ENCODE peak calls at places on chromosomes 16 and 17, in four cellular contexts. One of them, this sample, is unnamed.

GRCh38 chr16:63945805-63946204 is 1176.1 kb downstream of the CDH11 start:
- DNase-seq in NCI-H1436: no peak
- DNase-seq in cardiac muscle cell: no peak
- DNase-seq in psoas muscle: no peak
- DNase-seq in this sample: no peak

GRCh38 chr16:89860747-89861304 is 12.6 kb upstream of the TCF25 start:
- DNase-seq in cardiac muscle cell: peak
- DNase-seq in NCI-H1436: peak
- DNase-seq in psoas muscle: peak
- DNase-seq in this sample: peak

GRCh38 chr17:78973792-78974520 is 5.8 kb downstream of the LGALS3BP start:
- DNase-seq in cardiac muscle cell: no peak
- DNase-seq in psoas muscle: no peak
- DNase-seq in NCI-H1436: no peak
- DNase-seq in this sample: no peak

GRCh38 chr17:82231562-82232321 is 2.9 kb downstream of the SLC16A3 start:
- DNase-seq in cardiac muscle cell: peak
- DNase-seq in psoas muscle: peak
- DNase-seq in NCI-H1436: no peak
- DNase-seq in this sample: no peak

GRCh38 chr16:2507052-2507678 is 6.6 kb upstream of the ATP6V0C start:
- DNase-seq in psoas muscle: no peak
- DNase-seq in NCI-H1436: no peak
- DNase-seq in cardiac muscle cell: no peak
- DNase-seq in this sample: no peak

GRCh38 chr17:36808181-36808661 is 129.1 kb upstream of the LHX1 start:
- DNase-seq in psoas muscle: no peak
- DNase-seq in NCI-H1436: peak
- DNase-seq in cardiac muscle cell: peak
- DNase-seq in this sample: no peak

GRCh38 chr17:63358111-63358839 is 87.8 kb downstream of the CYB561 start:
- DNase-seq in psoas muscle: no peak
- DNase-seq in cardiac muscle cell: peak
- DNase-seq in NCI-H1436: no peak
- DNase-seq in this sample: no peak

GRCh38 chr17:1186923-1187771 is 7.4 kb upstream of the ABR start:
- DNase-seq in NCI-H1436: peak
- DNase-seq in cardiac muscle cell: peak
- DNase-seq in psoas muscle: peak
- DNase-seq in this sample: peak

GRCh38 chr17:38918916-38919315 is 6.5 kb upstream of the LASP1NB start:
- DNase-seq in cardiac muscle cell: no peak
- DNase-seq in NCI-H1436: no peak
- DNase-seq in psoas muscle: no peak
- DNase-seq in this sample: no peak

GRCh38 chr17:7502987-7503386 is 18.8 kb downstream of the POLR2A start:
- DNase-seq in psoas muscle: no peak
- DNase-seq in NCI-H1436: no peak
- DNase-seq in cardiac muscle cell: no peak
- DNase-seq in this sample: no peak

GRCh38 chr17:74954115-74954514 is 18.4 kb downstream of the OTOP3 start:
- DNase-seq in NCI-H1436: no peak
- DNase-seq in psoas muscle: no peak
- DNase-seq in cardiac muscle cell: no peak
- DNase-seq in this sample: no peak

GRCh38 chr16:86631441-86631840 is 53.1 kb downstream of the FOXL1 start:
- DNase-seq in psoas muscle: no peak
- DNase-seq in cardiac muscle cell: no peak
- DNase-seq in NCI-H1436: no peak
- DNase-seq in this sample: no peak

GRCh38 chr16:75377971-75378386 is 55.3 kb downstream of the CFDP1 start:
- DNase-seq in psoas muscle: no peak
- DNase-seq in NCI-H1436: no peak
- DNase-seq in cardiac muscle cell: peak
- DNase-seq in this sample: no peak

This sample was measured in NCI-H1105 treated with DMSO at 0.1 percent for 48 hours.